ENCODE peak calls at places on chromosomes 5 and 9, in seven cellular contexts. One of them, this sample, is unnamed.

GRCh38 chr5:14743601-14744295 is 79.2 kb downstream of the OTULIN start:
- DNase-seq in heart left ventricle: no peak
- DNase-seq in adrenal gland: no peak
- DNase-seq in fibroblast of pulmonary artery: peak; percentile 28
- DNase-seq in BJ: peak; percentile 42
- DNase-seq in A549: no peak
- DNase-seq in AG04450: peak; percentile 32
- DNase-seq in this sample: no peak

GRCh38 chr9:97714435-97714834 is 17.3 kb upstream of the XPA start:
- DNase-seq in A549: peak; percentile 82
- DNase-seq in AG04450: no peak
- DNase-seq in adrenal gland: no peak
- DNase-seq in fibroblast of pulmonary artery: peak; percentile 25
- DNase-seq in heart left ventricle: no peak
- DNase-seq in BJ: peak; percentile 86
- DNase-seq in this sample: peak; percentile 33

GRCh38 chr5:124444147-124444775 is 302.2 kb downstream of the ZNF608 start:
- DNase-seq in AG04450: no peak
- DNase-seq in heart left ventricle: no peak
- DNase-seq in A549: no peak
- DNase-seq in fibroblast of pulmonary artery: no peak
- DNase-seq in adrenal gland: no peak
- DNase-seq in BJ: no peak
- DNase-seq in this sample: no peak

GRCh38 chr5:180786398-180787005 is 16.1 kb downstream of the MGAT1 start:
- DNase-seq in AG04450: no peak
- DNase-seq in fibroblast of pulmonary artery: no peak
- DNase-seq in heart left ventricle: no peak
- DNase-seq in A549: no peak
- DNase-seq in adrenal gland: no peak
- DNase-seq in BJ: no peak
- DNase-seq in this sample: no peak

GRCh38 chr5:28014779-28015178 is 976.4 kb upstream of the CDH9 start:
- DNase-seq in adrenal gland: peak; percentile 24
- DNase-seq in AG04450: no peak
- DNase-seq in heart left ventricle: no peak
- DNase-seq in fibroblast of pulmonary artery: peak; percentile 29
- DNase-seq in A549: peak; percentile 47
- DNase-seq in BJ: no peak
- DNase-seq in this sample: no peak

GRCh38 chr5:73668017-73668416 is 42.0 kb downstream of the ARHGEF28 start:
- DNase-seq in fibroblast of pulmonary artery: no peak
- DNase-seq in AG04450: no peak
- DNase-seq in heart left ventricle: no peak
- DNase-seq in adrenal gland: no peak
- DNase-seq in BJ: no peak
- DNase-seq in A549: no peak
- DNase-seq in this sample: no peak

GRCh38 chr5:96699186-96699820 is 37.1 kb downstream of the CAST start:
- DNase-seq in BJ: no peak
- DNase-seq in A549: no peak
- DNase-seq in fibroblast of pulmonary artery: peak; percentile 40
- DNase-seq in adrenal gland: no peak
- DNase-seq in AG04450: no peak
- DNase-seq in heart left ventricle: no peak
- DNase-seq in this sample: no peak

GRCh38 chr9:10071579-10071978 is 541.2 kb downstream of the PTPRD start:
- DNase-seq in AG04450: no peak
- DNase-seq in fibroblast of pulmonary artery: no peak
- DNase-seq in A549: no peak
- DNase-seq in BJ: no peak
- DNase-seq in heart left ventricle: no peak
- DNase-seq in adrenal gland: no peak
- DNase-seq in this sample: no peak

GRCh38 chr5:50929174-50929573 is 262.7 kb downstream of the PARP8 start:
- DNase-seq in BJ: no peak
- DNase-seq in heart left ventricle: no peak
- DNase-seq in AG04450: no peak
- DNase-seq in adrenal gland: no peak
- DNase-seq in fibroblast of pulmonary artery: no peak
- DNase-seq in A549: no peak
- DNase-seq in this sample: no peak

GRCh38 chr9:117672397-117672796 is 31.8 kb upstream of the TLR4 start:
- DNase-seq in adrenal gland: no peak
- DNase-seq in fibroblast of pulmonary artery: peak; percentile 59
- DNase-seq in AG04450: no peak
- DNase-seq in heart left ventricle: no peak
- DNase-seq in BJ: peak; percentile 56
- DNase-seq in A549: peak; percentile 58
- DNase-seq in this sample: no peak

GRCh38 chr5:153883829-153884228 is 154.9 kb downstream of the FAM114A2 start:
- DNase-seq in fibroblast of pulmonary artery: no peak
- DNase-seq in BJ: peak; percentile 90
- DNase-seq in A549: no peak
- DNase-seq in heart left ventricle: no peak
- DNase-seq in AG04450: peak; percentile 23
- DNase-seq in adrenal gland: no peak
- DNase-seq in this sample: peak; percentile 21

GRCh38 chr5:173399846-173400245 is 71.6 kb upstream of the STC2 start:
- DNase-seq in AG04450: peak; percentile 79
- DNase-seq in A549: no peak
- DNase-seq in adrenal gland: no peak
- DNase-seq in fibroblast of pulmonary artery: no peak
- DNase-seq in BJ: no peak
- DNase-seq in heart left ventricle: no peak
- DNase-seq in this sample: no peak

GRCh38 chr5:96081276-96081858 is 119.7 kb upstream of the ELL2 start:
- DNase-seq in BJ: no peak
- DNase-seq in A549: no peak
- DNase-seq in adrenal gland: no peak
- DNase-seq in heart left ventricle: no peak
- DNase-seq in fibroblast of pulmonary artery: peak; percentile 40
- DNase-seq in AG04450: no peak
- DNase-seq in this sample: no peak

DNA sequence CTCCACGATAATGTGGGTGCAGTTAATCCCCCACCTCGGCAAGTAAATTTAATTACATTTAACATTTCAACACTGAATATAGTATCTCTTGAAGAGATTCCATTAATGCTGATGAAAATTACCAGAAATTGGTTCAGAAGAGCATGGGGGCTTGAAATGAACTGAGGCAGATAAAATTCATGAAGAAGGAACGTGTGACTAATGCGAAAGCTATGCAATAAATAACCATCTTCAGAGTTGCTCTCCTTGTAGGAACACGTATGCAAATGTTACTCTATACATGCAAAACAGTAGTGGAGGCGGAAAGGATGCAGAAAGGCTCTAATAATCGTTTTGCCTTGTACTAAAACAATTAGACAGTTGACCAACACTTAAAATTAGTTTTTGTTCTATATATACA is 320.2 kb downstream of the CTNND2 start:
- DNase-seq in A549: no peak
- DNase-seq in BJ: no peak
- DNase-seq in heart left ventricle: no peak
- DNase-seq in fibroblast of pulmonary artery: no peak
- DNase-seq in AG04450: no peak
- DNase-seq in adrenal gland: no peak
- DNase-seq in this sample: no peak
- TF ChIP-seq CTCF in A549: no peak
- TF ChIP-seq CTCF in BJ: no peak
- TF ChIP-seq CTCF in heart left ventricle: no peak
- TF ChIP-seq CTCF in fibroblast of pulmonary artery: no peak
- TF ChIP-seq CTCF in AG04450: no peak
- TF ChIP-seq CTCF in adrenal gland: no peak
- TF ChIP-seq CTCF in this sample: no peak

DNA sequence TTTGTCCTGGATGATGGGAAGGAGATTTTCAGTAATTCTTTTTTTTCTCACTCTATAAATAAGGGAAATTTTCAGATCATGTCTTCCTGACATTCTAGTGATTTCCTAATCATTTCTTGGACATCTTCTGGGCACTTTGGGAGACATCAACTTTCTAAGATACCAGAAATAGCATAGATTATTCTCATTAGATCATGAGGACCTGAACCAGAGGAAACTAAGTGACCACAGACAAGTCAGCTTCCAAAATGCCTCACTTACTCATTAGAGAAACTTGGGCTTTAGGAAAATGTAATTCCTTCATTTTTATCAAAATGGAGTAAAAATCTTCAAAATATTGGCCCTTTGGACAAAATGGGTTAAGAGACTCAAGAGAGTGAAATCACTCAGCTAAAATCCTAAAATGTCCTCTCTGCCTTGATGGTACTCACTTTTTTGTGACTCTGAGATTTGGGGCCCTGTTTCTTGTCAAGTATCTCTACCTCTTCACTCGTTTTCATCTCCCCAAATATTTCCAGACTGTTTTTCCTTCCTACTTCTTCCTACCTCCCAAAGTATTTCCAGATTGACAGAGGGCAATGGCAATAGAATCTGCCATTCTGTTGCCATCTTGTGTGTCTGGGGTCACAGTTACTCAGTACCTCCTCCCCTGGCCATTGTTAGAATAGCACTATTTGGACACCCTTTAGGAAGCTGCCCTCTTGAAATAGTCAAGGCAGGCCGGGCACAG is 194.5 kb downstream of the NR3C1 start:
- DNase-seq in AG04450: no peak
- DNase-seq in A549: peak; percentile 36
- DNase-seq in fibroblast of pulmonary artery: no peak
- DNase-seq in BJ: no peak
- DNase-seq in heart left ventricle: no peak
- DNase-seq in adrenal gland: no peak
- DNase-seq in this sample: no peak
- TF ChIP-seq CTCF in AG04450: peak; percentile 22
- TF ChIP-seq CTCF in A549: no peak
- TF ChIP-seq CTCF in fibroblast of pulmonary artery: peak; percentile 17
- TF ChIP-seq CTCF in BJ: no peak
- TF ChIP-seq CTCF in heart left ventricle: no peak
- TF ChIP-seq CTCF in adrenal gland: no peak
- TF ChIP-seq CTCF in this sample: peak; percentile 3

GRCh38 chr5:148309019-148309418 is 3.2 kb upstream of the SPINK7 start:
- DNase-seq in BJ: no peak
- DNase-seq in A549: no peak
- DNase-seq in adrenal gland: no peak
- DNase-seq in heart left ventricle: no peak
- DNase-seq in AG04450: no peak
- DNase-seq in fibroblast of pulmonary artery: no peak
- DNase-seq in this sample: no peak

GRCh38 chr5:148311516-148311915 is 707 bp upstream of the SPINK7 start:
- DNase-seq in heart left ventricle: no peak
- DNase-seq in BJ: no peak
- DNase-seq in A549: no peak
- DNase-seq in AG04450: no peak
- DNase-seq in adrenal gland: no peak
- DNase-seq in fibroblast of pulmonary artery: no peak
- DNase-seq in this sample: no peak

GRCh38 chr5:148312159-148312558 is at the start of gene SPINK7:
- DNase-seq in AG04450: no peak
- DNase-seq in heart left ventricle: no peak
- DNase-seq in fibroblast of pulmonary artery: no peak
- DNase-seq in adrenal gland: no peak
- DNase-seq in A549: no peak
- DNase-seq in BJ: no peak
- DNase-seq in this sample: no peak

GRCh38 chr5:148309746-148310145 is 2.5 kb upstream of the SPINK7 start:
- DNase-seq in BJ: no peak
- DNase-seq in AG04450: no peak
- DNase-seq in adrenal gland: no peak
- DNase-seq in heart left ventricle: no peak
- DNase-seq in fibroblast of pulmonary artery: no peak
- DNase-seq in A549: no peak
- DNase-seq in this sample: no peak

DNA sequence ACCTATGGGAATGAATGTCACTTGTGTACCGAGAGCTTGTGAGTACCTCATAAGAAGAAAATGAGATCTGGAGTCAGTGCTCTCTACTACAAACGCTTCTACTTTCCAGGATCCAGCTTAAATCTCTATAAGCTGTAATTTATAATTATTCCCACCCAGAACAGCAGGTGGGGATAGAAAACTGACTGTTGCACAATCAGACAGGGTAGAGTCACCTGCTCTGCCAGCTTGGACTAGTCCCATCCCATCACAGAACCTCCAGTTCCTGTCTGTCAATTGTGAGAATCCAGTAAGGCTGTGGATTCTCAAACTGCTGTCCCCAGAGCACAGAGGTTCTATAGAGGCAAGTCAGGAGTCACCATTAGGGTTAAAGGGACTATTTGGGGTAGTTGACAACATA is 2.0 kb downstream of the SPINK7 start:
- DNase-seq in fibroblast of pulmonary artery: no peak
- DNase-seq in BJ: no peak
- DNase-seq in adrenal gland: no peak
- DNase-seq in AG04450: no peak
- DNase-seq in A549: no peak
- DNase-seq in heart left ventricle: no peak
- DNase-seq in this sample: no peak
- TF ChIP-seq CTCF in fibroblast of pulmonary artery: no peak
- TF ChIP-seq CTCF in BJ: no peak
- TF ChIP-seq CTCF in adrenal gland: no peak
- TF ChIP-seq CTCF in AG04450: no peak
- TF ChIP-seq CTCF in A549: no peak
- TF ChIP-seq CTCF in heart left ventricle: no peak
- TF ChIP-seq CTCF in this sample: no peak

GRCh38 chr9:108836771-108837170 is 19.0 kb downstream of the ACTL7B start:
- DNase-seq in adrenal gland: no peak
- DNase-seq in BJ: no peak
- DNase-seq in fibroblast of pulmonary artery: no peak
- DNase-seq in AG04450: no peak
- DNase-seq in A549: no peak
- DNase-seq in heart left ventricle: no peak
- DNase-seq in this sample: no peak

GRCh38 chr9:108837530-108837929 is 18.3 kb downstream of the ACTL7B start:
- DNase-seq in A549: no peak
- DNase-seq in AG04450: no peak
- DNase-seq in adrenal gland: no peak
- DNase-seq in fibroblast of pulmonary artery: no peak
- DNase-seq in heart left ventricle: no peak
- DNase-seq in BJ: no peak
- DNase-seq in this sample: no peak

GRCh38 chr9:108834959-108835696 is 20.7 kb downstream of the ACTL7B start:
- DNase-seq in heart left ventricle: no peak
- DNase-seq in AG04450: no peak
- DNase-seq in A549: no peak
- DNase-seq in fibroblast of pulmonary artery: peak; percentile 10
- DNase-seq in BJ: no peak
- DNase-seq in adrenal gland: no peak
- DNase-seq in this sample: no peak

GRCh38 chr9:108835831-108836230 is 20.0 kb downstream of the ACTL7B start:
- DNase-seq in AG04450: no peak
- DNase-seq in fibroblast of pulmonary artery: no peak
- DNase-seq in BJ: no peak
- DNase-seq in adrenal gland: no peak
- DNase-seq in heart left ventricle: no peak
- DNase-seq in A549: no peak
- DNase-seq in this sample: no peak

DNA sequence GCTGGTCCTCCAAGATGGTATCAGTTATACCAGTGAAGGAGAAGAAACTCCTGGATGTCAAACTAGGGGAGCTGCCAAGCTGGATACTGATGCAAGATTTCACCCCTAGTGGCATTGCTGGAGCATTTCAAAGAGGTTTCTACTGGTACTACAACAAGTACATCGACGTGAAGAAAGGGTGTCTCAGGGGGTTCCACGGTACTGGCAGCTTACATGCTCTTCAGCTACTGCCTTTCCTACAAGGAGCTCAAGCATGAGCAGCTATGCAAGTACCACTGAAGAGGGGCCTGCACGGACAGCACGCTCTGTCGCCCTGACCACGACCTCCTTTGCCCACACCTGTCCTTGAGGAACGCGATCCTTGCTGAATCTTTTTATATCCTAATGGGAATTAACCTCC is 19.5 kb downstream of the ACTL7B start:
- DNase-seq in fibroblast of pulmonary artery: no peak
- DNase-seq in adrenal gland: no peak
- DNase-seq in heart left ventricle: no peak
- DNase-seq in BJ: no peak
- DNase-seq in AG04450: no peak
- DNase-seq in A549: no peak
- DNase-seq in this sample: no peak
- TF ChIP-seq CTCF in fibroblast of pulmonary artery: no peak
- TF ChIP-seq CTCF in adrenal gland: no peak
- TF ChIP-seq CTCF in heart left ventricle: no peak
- TF ChIP-seq CTCF in BJ: no peak
- TF ChIP-seq CTCF in AG04450: no peak
- TF ChIP-seq CTCF in A549: no peak
- TF ChIP-seq CTCF in this sample: no peak

This sample was measured in hepatocyte.